ENCODE peak calls at places on chromosomes 5 and 9, in eight cellular contexts. X is activated effector memory CD4-positive, alpha-beta T cell treated with anti-CD3 and anti-CD28 coated beads, Interleukin-2, amount 50 U/mL, for 16 hours; G is progenitor cell of endocrine pancreas; O is AG10803; K is NCI-H1105 treated with DMSO at 0.1 percent for 48 hours; S is foreskin fibroblast; C is activated CD8-positive, alpha-beta memory T cell treated with anti-CD3 and anti-CD28 coated beads, Interleukin-2, amount 50 U/mL, for 48 hours; N is ELR. Q is an unnamed sample.

GRCh38 chr5:133179405-133179804 is 127.6 kb downstream of the HSPA4 start:
- DNase-seq in X (no peak), G (no peak), O (no peak), K (no peak), S (no peak), C (no peak), N (no peak), Q (no peak)

GRCh38 chr9:97983524-97984187 is 515 bp downstream of the ANP32B start:
- DNase-seq in X (peak; percentile 88), G (peak; percentile 30), O (peak; percentile 29), K (peak; percentile 29), S (peak; percentile 12), C (no peak), N (peak; percentile 49), Q (peak; percentile 34)

GRCh38 chr5:36403601-36404311 is 102.1 kb upstream of the RANBP3L start:
- DNase-seq in X (no peak), G (no peak), O (peak; percentile 99), K (no peak), S (peak; percentile 94), C (no peak), N (peak; percentile 86), Q (no peak)

GRCh38 chr9:131421691-131422090 is 27.8 kb downstream of the PRRC2B start:
- DNase-seq in X (no peak), G (no peak), O (no peak), K (no peak), S (no peak), C (no peak), N (no peak), Q (no peak)

GRCh38 chr9:136634904-136635303 is 27.8 kb upstream of the EGFL7 start:
- DNase-seq in X (no peak), G (no peak), O (no peak), K (no peak), S (no peak), C (no peak), N (peak; percentile 71), Q (no peak)

GRCh38 chr9:89436963-89437625 is 60.8 kb downstream of the SEMA4D start:
- DNase-seq in X (peak; percentile 86), G (no peak), O (no peak), K (peak; percentile 55), S (no peak), C (no peak), N (no peak), Q (peak; percentile 28)

GRCh38 chr5:9621379-9621903 is 8.7 kb downstream of the TAS2R1 start:
- DNase-seq in X (no peak), G (no peak), O (peak; percentile 63), K (no peak), S (peak; percentile 14), C (no peak), N (peak; percentile 22), Q (no peak)

GRCh38 chr9:130156672-130157071 is 15.5 kb upstream of the NCS1 start:
- DNase-seq in X (no peak), G (no peak), O (no peak), K (no peak), S (no peak), C (no peak), N (no peak), Q (no peak)